ENCODE peak calls at places on chromosomes 11 and 22, in four cellular contexts. X is mesendoderm, S is trophoblast cell, N is H9. F is an unnamed sample.

GRCh38 chr11:31974737-31975136 is 116.1 kb upstream of the RCN1 start:
- DNase-seq in N (no peak), X (no peak), S (no peak), F (peak; percentile 81)

GRCh38 chr11:26137651-26138050 is 194.3 kb upstream of the ANO3 start:
- DNase-seq in S (no peak), N (no peak), X (no peak), F (no peak)

GRCh38 chr11:122731500-122731913 is 76.0 kb downstream of the UBASH3B start:
- DNase-seq in X (no peak), S (peak; percentile 97), N (no peak), F (peak; percentile 97)

GRCh38 chr11:61254403-61255025 is 13.5 kb downstream of the PGA5 start:
- DNase-seq in S (peak; percentile 81), N (peak; percentile 86), X (peak; percentile 78), F (peak; percentile 52)

GRCh38 chr11:70205766-70206165 is 2.7 kb downstream of the FADD start:
- DNase-seq in N (no peak), X (peak; percentile 45), S (no peak), F (no peak)

GRCh38 chr22:38110863-38111852 is 674 bp upstream of the BAIAP2L2 start:
- DNase-seq in S (no peak), N (peak; percentile 68), X (no peak), F (no peak)

GRCh38 chr11:4084406-4084805 is 10.2 kb upstream of the RRM1 start:
- DNase-seq in X (no peak), S (no peak), N (no peak), F (no peak)

GRCh38 chr22:41939981-41940852 is 6.7 kb downstream of the CENPM start:
- DNase-seq in N (no peak), S (no peak), X (no peak), F (no peak)

GRCh38 chr22:32822188-32822877 is 20.8 kb downstream of the TIMP3 start:
- DNase-seq in N (no peak), X (no peak), S (peak; percentile 47), F (no peak)

GRCh38 chr11:88421530-88421929 is 84.0 kb upstream of the CTSC start:
- DNase-seq in S (peak; percentile 73), N (no peak), X (peak; percentile 60), F (peak; percentile 48)

GRCh38 chr11:46100670-46101069 is 20.6 kb downstream of the PHF21A start:
- DNase-seq in S (no peak), X (no peak), N (no peak), F (no peak)

GRCh38 chr11:113026778-113027177 is 65.6 kb downstream of the NCAM1 start:
- DNase-seq in N (no peak), X (no peak), S (no peak), F (no peak)

GRCh38 chr11:16280256-16280682 is 76.1 kb downstream of the SOX6 start:
- DNase-seq in S (no peak), X (no peak), N (no peak), F (no peak)

GRCh38 chr11:8002676-8003075 is 15.5 kb downstream of the EIF3F start:
- DNase-seq in S (no peak), X (no peak), N (no peak), F (no peak)

GRCh38 chr11:1773131-1773510 is 9.4 kb upstream of the CTSD start:
- DNase-seq in S (no peak), X (no peak), N (no peak), F (no peak)
- H3K18ac ChIP-seq in S (no peak overlapping the region), X (no peak overlapping the region), N (no peak overlapping the region), F (peak overlapping the region; percentile 75)

DNA sequence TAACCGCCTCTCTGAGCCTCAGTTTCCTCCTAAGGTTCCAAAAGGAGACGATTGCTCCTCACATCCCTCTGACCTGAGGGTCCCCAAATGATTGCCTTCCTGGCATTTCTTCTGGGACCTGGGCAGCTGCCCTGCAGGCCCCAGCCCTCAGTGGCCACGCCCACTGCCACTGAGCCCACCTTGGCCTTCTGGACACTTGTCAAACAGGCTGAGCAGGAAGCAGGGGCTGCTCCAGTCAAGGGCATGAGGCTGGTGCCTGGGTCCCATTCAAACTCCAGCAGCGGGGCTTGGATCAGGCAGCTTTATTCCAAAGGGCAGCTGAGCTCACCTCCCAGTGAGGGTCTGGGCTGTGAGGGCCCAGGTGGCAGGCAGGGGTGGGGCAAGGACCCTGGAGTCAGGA is 13.6 kb downstream of the KCTD17 start:
- DNase-seq in N (no peak), X (no peak), S (no peak), F (no peak)
- H2AK5ac ChIP-seq in N (no peak overlapping the region), X (no peak overlapping the region), S (no peak overlapping the region), F (no peak overlapping the region)

GRCh38 chr22:49687333-49687732 is 140.3 kb downstream of the BRD1 start:
- DNase-seq in S (no peak), N (no peak), X (no peak), F (no peak)
- H3K18ac ChIP-seq in S (no peak overlapping the region), N (no peak overlapping the region), X (no peak overlapping the region), F (no peak overlapping the region)

DNA sequence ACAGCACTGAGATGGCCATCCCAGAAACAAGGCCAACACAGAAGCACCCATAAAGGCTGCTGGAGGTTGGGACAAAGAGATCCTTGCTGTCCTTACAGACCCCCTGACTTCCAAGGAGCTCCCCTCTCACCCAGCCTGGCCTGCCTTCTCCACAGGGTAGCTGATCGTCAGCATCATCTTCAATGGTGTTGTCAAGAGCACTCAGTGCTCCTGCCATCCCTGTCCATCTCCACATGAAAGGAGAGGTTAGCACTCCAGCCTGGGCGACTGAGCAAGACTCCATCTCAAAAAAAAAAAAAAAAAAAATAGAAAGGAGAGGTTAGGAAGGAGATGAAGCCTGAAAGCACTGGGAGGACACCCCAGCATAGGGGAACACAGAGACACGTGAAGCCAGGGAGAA is 2.1 kb upstream of the POU2AF3 start:
- DNase-seq in X (no peak), N (no peak), S (no peak), F (no peak)
- H2AK5ac ChIP-seq in X (no peak overlapping the region), N (no peak overlapping the region), S (no peak overlapping the region), F (no peak overlapping the region)

GRCh38 chr22:17930455-17931313 is 93.7 kb downstream of the MICAL3 start:
- DNase-seq in N (no peak), X (no peak), S (no peak), F (no peak)
- H3K18ac ChIP-seq in N (no peak overlapping the region), X (no peak overlapping the region), S (no peak overlapping the region), F (no peak overlapping the region)

DNA sequence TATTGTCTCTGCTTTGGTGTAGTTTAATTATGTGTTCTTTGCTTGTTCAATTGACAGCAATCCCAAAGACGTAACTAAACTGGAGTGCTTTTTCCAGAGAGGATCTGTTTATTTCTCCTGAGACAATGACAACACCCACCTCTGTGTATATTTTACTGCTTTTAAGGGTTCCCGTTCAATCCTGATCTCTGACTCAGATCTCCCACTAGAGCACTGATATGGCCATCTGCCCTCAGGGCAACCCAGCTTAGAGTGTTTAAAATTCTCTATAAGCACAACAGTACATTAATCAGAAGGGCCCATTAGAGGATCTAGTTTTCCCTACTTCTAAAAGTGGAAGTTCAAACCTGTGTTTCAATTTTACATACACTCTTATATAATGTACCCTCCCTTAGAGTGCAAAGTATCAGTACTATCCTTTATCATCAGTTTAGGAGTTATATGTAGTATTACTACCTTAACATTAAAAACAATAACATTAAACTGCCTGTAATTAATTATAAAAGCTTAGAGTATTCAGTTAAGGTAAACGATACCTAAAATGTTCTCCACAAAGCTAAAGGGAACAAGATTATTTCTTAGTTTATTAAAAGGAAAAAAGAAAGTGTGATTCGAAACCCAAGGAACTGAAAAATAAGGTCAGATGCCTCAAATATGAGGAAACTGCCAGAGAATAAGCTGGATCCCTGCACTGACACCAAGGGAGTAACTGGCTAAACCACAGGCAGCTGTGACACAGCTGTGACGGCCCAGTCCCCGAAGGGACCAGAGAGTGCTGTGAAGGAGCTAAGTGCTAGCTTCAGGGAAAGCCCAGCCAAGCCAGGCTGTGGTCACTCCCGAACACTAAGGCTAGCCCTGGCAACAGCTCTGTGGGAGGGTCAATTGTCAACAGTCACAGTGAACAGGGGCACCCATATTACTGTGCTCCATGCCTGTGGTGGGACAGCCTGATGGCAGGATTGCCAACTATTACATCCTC is 15.2 kb downstream of the UFD1 start:
- DNase-seq in X (no peak), N (no peak), S (peak; percentile 97), F (peak; percentile 82)
- H2AK5ac ChIP-seq in X (no peak overlapping the region), N (no peak overlapping the region), S (no peak overlapping the region), F (peak overlapping the region; percentile 73)

GRCh38 chr11:5625281-5625680 is 480 bp downstream of the TRIM34 start:
- DNase-seq in S (no peak), X (no peak), N (no peak), F (no peak)
- H3K18ac ChIP-seq in S (no peak overlapping the region), X (no peak overlapping the region), N (no peak overlapping the region), F (peak overlapping the region; percentile 16)

GRCh38 chr22:27639180-27640086 is 162.1 kb downstream of the MN1 start:
- DNase-seq in X (no peak), S (no peak), N (no peak), F (no peak)
- H2AK5ac ChIP-seq in X (no peak overlapping the region), S (no peak overlapping the region), N (no peak overlapping the region), F (no peak overlapping the region)

GRCh38 chr11:117459121-117459978 is 131.7 kb downstream of the CEP164 start:
- DNase-seq in N (no peak), S (no peak), X (no peak), F (no peak)
- H3K18ac ChIP-seq in N (no peak overlapping the region), S (no peak overlapping the region), X (no peak overlapping the region), F (no peak overlapping the region)

DNA sequence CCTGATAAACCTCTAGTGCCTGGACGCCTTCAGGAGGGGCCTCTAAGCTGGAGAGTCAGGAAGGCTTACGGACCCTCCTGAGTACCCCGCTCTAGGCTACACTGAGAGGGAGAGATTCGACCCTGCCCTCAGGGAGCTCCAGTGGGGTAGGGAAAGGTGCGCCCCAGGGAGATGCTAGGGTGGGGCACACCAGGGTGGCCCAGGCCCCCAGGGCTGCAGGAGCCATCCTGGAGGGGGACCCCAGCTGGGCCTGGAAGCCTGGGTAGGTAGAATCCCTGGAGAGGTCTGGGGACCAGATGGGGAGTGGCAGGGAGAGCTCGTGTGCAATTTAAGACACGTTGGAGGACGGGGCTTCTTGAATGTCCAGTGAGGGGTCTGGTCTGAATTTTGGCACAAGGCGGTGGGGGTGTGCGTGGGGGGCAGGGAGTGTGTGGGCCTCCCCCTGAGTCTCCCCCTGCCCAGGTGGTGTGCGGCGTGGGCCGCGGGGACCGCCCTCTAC is 4.7 kb downstream of the CARNS1 start:
- DNase-seq in N (no peak), X (no peak), S (no peak), F (no peak)
- H2AK5ac ChIP-seq in N (no peak overlapping the region), X (no peak overlapping the region), S (peak overlapping the region; percentile 88), F (peak overlapping the region; percentile 73)

F was measured in IMR-90.